ENCODE peak calls at places on chromosomes 6 and 20, in eight cellular contexts. F, G, O, H, T, R, P and Y are unnamed samples. For H3K4me1, the result is how much of the 10 kb centered on the place peaks cover.

GRCh38 chr20:51313275-51313898 is 229.1 kb downstream of the NFATC2 start:
- DNase-seq in F (peak), G (no peak), O (no peak), H (no peak), T (no peak), R (no peak), P (no peak), Y (no peak)

GRCh38 chr6:75418233-75418632 is 75.4 kb downstream of the FILIP1 start:
- DNase-seq in F (peak), G (no peak), O (no peak), H (peak), T (no peak), R (no peak), P (no peak), Y (no peak)

GRCh38 chr6:42963855-42964605 is 3.5 kb downstream of the GNMT start:
- DNase-seq in F (peak), G (peak), O (no peak), H (peak), T (no peak), R (no peak), P (no peak), Y (no peak)

GRCh38 chr6:28693751-28694443 is 168.2 kb downstream of the GPX5 start:
- DNase-seq in F (no peak), G (no peak), O (no peak), H (no peak), T (no peak), R (no peak), P (no peak), Y (no peak)

GRCh38 chr6:49333345-49334120 is 129.5 kb downstream of the MMUT start:
- DNase-seq in F (peak), G (no peak), O (no peak), H (no peak), T (no peak), R (no peak), P (no peak), Y (no peak)

GRCh38 chr20:835220-836045 is 1.9 kb downstream of the FAM110A start:
- DNase-seq in F (no peak), G (no peak), O (no peak), H (no peak), T (no peak), R (no peak), P (no peak), Y (no peak)

GRCh38 chr20:10560681-10561080 is 113.1 kb downstream of the JAG1 start:
- DNase-seq in F (peak), G (no peak), O (no peak), H (no peak), T (no peak), R (no peak), P (no peak), Y (no peak)

GRCh38 chr6:7907159-7907558 is 3.4 kb downstream of the TXNDC5 start:
- DNase-seq in F (no peak), G (no peak), O (no peak), H (no peak), T (no peak), R (no peak), P (no peak), Y (no peak)

GRCh38 chr6:4371207-4371921 is 236.0 kb upstream of the ECI2 start:
- DNase-seq in F (no peak), G (no peak), O (no peak), H (peak), T (no peak), R (no peak), P (no peak), Y (no peak)

GRCh38 chr6:1390071-1390804 is 862 bp downstream of the FOXF2 start:
- DNase-seq in F (no peak), G (no peak), O (no peak), H (peak), T (no peak), R (peak), P (no peak), Y (no peak)

GRCh38 chr20:25397827-25398226 is 7.2 kb upstream of the ABHD12 start:
- DNase-seq in F (peak), G (no peak), O (no peak), H (no peak), T (no peak), R (no peak), P (no peak), Y (no peak)

GRCh38 chr6:131976545-131977061 is 25.4 kb upstream of the CCN2 start:
- DNase-seq in F (peak), G (no peak), O (no peak), H (peak), T (no peak), R (no peak), P (no peak), Y (no peak)

GRCh38 chr6:134082191-134082590 is 29.8 kb upstream of the SLC2A12 start:
- DNase-seq in F (no peak), G (no peak), O (no peak), H (no peak), T (no peak), R (no peak), P (no peak), Y (no peak)

GRCh38 chr6:138690975-138691594 is 82.5 kb upstream of the CCDC28A start:
- DNase-seq in F (no peak), G (no peak), O (no peak), H (no peak), T (no peak), R (no peak), P (no peak), Y (no peak)

GRCh38 chr6:125519367-125519766 is 217.6 kb upstream of the HDDC2 start:
- DNase-seq in F (peak), G (no peak), O (no peak), H (no peak), T (no peak), R (no peak), P (no peak), Y (no peak)

GRCh38 chr20:8389381-8390368 is 257.6 kb downstream of the PLCB1 start:
- DNase-seq in F (peak), G (peak), O (no peak), H (peak), T (no peak), R (no peak), P (no peak), Y (no peak)

GRCh38 chr6:12865117-12865516 is 148.6 kb downstream of the PHACTR1 start:
- DNase-seq in F (no peak), G (no peak), O (no peak), H (no peak), T (no peak), R (no peak), P (no peak), Y (no peak)

GRCh38 chr6:87277123-87277522 is 45.3 kb upstream of the SMIM8 start:
- DNase-seq in F (peak), G (no peak), O (no peak), H (peak), T (no peak), R (no peak), P (no peak), Y (no peak)

GRCh38 chr20:44080646-44081267 is 106.2 kb downstream of the JPH2 start:
- DNase-seq in F (peak), G (peak), O (peak), H (peak), T (no peak), R (no peak), P (peak), Y (peak)

GRCh38 chr6:124073021-124073420 is 269.4 kb downstream of the NKAIN2 start:
- DNase-seq in F (no peak), G (no peak), O (no peak), H (no peak), T (no peak), R (no peak), P (no peak), Y (no peak)

GRCh38 chr6:167590193-167590592 is 236.5 kb upstream of the AFDN start:
- DNase-seq in F (no peak), G (no peak), O (no peak), H (no peak), T (no peak), R (no peak), P (no peak), Y (peak)

GRCh38 chr6:149461670-149462069 is 23.1 kb downstream of the ZC3H12D start:
- DNase-seq in F (no peak), G (no peak), O (no peak), H (no peak), T (no peak), R (no peak), P (no peak), Y (no peak)

GRCh38 chr6:149463781-149464180 is 21.0 kb downstream of the ZC3H12D start:
- DNase-seq in F (no peak), G (no peak), O (no peak), H (no peak), T (no peak), R (no peak), P (no peak), Y (no peak)

GRCh38 chr6:149468179-149468578 is 16.6 kb downstream of the ZC3H12D start:
- DNase-seq in F (no peak), G (no peak), O (no peak), H (no peak), T (no peak), R (no peak), P (no peak), Y (no peak)

GRCh38 chr6:149467265-149467664 is 17.5 kb downstream of the ZC3H12D start:
- DNase-seq in F (no peak), G (no peak), O (no peak), H (no peak), T (no peak), R (no peak), P (no peak), Y (no peak)

DNA sequence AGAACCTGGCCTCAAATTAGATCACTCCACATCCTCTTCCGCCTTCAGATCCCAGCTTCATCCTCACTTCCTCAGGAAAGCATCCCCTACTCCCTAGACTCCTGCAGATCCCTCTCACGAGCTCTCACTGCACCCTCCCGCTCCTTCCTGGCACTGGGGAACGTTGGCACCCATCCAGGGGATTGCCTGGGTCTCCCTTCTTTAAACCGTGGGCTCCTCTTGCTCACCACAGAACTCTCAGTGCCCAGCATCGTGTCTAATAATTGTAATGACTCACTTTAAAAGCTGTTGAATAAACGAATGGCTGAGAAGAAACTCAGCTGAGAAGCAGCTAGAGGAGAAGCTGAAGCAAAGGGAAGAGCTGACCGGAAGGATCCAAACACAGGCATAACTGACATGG is 20.4 kb downstream of the ZC3H12D start:
- DNase-seq in F (no peak), G (no peak), O (no peak), H (no peak), T (no peak), R (no peak), P (no peak), Y (no peak)
- H3K4me1 ChIP-seq in F (under half), G (under half), O (under half), H (under half), T (under half), R (under half), P (under half), Y (under half)

DNA sequence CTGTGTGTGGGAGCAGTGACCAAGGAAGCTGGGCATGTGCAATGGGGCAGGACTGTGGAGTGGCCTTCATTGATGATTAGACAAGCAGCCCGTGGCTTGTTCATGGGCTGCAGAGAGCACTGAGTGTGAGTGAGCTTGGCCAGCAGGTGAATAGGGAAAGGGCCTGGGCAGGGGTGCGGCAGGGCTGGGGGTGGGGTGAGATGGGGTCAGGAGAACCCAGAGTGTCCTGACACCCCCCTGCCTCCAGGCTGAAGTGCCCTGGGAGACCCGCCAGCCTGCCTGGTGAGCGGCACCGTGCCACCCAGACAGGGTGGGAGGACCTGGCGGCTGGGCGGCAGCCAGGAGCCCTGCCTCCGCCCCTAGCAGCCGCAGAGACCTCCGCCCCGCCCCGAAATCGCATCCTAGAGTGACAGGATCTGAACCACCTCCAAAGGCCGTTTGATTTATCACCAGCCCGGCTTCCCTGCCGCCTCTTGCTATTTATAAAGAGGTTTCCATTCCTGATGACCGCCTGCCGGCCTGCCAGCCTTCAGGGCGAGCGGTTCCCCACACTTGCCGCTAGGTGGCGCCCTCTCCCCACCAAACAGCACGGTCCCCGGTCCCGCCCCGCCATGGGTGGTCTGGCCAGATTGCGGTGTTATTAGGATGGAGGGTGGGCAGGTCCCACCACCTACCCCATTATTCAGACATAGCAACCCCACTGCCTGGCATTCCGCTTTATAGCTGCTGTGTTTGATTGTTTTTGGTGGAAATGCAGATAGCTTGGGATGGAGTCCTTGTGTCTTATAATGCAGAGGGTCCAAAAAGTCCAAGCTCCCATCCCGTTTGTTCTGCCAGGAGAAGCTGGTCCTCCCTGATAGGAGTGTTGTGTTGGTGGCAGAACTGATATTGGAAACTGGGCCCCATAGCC is 3.5 kb downstream of the MYLK2 start:
- DNase-seq in F (peak), G (peak), O (peak), H (peak), T (peak), R (peak), P (peak), Y (no peak)
- H3K27ac ChIP-seq in F (no peak), G (no peak), O (no peak), H (no peak), T (peak), R (no peak), P (no peak), Y (no peak)

GRCh38 chr6:52061481-52061880 is 25.9 kb downstream of the PKHD1 start:
- DNase-seq in F (no peak), G (no peak), O (no peak), H (no peak), T (no peak), R (no peak), P (no peak), Y (no peak)

GRCh38 chr6:52065621-52066020 is 21.8 kb downstream of the PKHD1 start:
- DNase-seq in F (peak), G (no peak), O (no peak), H (no peak), T (no peak), R (no peak), P (no peak), Y (no peak)

GRCh38 chr6:52059821-52060220 is 27.6 kb downstream of the PKHD1 start:
- DNase-seq in F (peak), G (no peak), O (no peak), H (no peak), T (no peak), R (no peak), P (no peak), Y (peak)

GRCh38 chr6:52063584-52064400 is 23.6 kb downstream of the PKHD1 start:
- DNase-seq in F (peak), G (peak), O (no peak), H (peak), T (no peak), R (no peak), P (no peak), Y (no peak)
- H3K4me1 ChIP-seq in F (under half), G (under half), O (under half), H (under half), T (under half), R (under half), P (under half), Y (under half)

GRCh38 chr6:53322188-53323029 is 26.3 kb downstream of the ELOVL5 start:
- DNase-seq in F (no peak), G (no peak), O (no peak), H (no peak), T (no peak), R (no peak), P (no peak), Y (no peak)

GRCh38 chr6:53326372-53327016 is 22.3 kb downstream of the ELOVL5 start:
- DNase-seq in F (peak), G (no peak), O (peak), H (peak), T (peak), R (no peak), P (no peak), Y (no peak)

GRCh38 chr6:53327017-53327395 is 21.7 kb downstream of the ELOVL5 start:
- DNase-seq in F (peak), G (no peak), O (no peak), H (no peak), T (no peak), R (no peak), P (no peak), Y (no peak)

GRCh38 chr6:53328375-53328774 is 20.4 kb downstream of the ELOVL5 start:
- DNase-seq in F (no peak), G (no peak), O (no peak), H (no peak), T (no peak), R (no peak), P (no peak), Y (no peak)

DNA sequence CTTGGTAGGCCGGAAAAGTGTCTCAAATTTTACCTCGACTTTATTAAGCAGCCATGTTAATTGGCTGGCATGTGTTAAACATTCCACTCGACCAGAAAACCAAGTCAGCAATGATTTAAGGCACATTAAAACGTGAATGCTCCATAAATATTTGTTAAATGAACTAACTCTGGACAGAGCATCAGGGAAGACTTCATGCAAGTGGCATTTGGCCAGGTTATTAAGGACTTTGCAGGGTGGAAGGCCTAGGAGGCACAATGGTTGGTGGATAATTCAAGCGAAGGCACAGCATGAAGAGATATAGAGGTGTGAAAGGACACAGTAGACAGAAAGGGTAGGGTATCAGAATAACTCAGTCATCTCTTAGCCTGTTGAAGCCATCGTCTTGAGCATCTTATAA is 23.0 kb downstream of the ELOVL5 start:
- DNase-seq in F (no peak), G (no peak), O (no peak), H (no peak), T (no peak), R (no peak), P (no peak), Y (no peak)
- H3K27ac ChIP-seq in F (peak), G (no peak), O (no peak), H (no peak), T (peak), R (no peak), P (no peak), Y (peak)

GRCh38 chr6:41727705-41728072 is 7.7 kb downstream of the TFEB start:
- DNase-seq in F (no peak), G (no peak), O (no peak), H (no peak), T (no peak), R (no peak), P (no peak), Y (no peak)
- H3K4me1 ChIP-seq in F (under half), G (under half), O (under half), H (under half), T (under half), R (half or more), P (under half), Y (half or more)

DNA sequence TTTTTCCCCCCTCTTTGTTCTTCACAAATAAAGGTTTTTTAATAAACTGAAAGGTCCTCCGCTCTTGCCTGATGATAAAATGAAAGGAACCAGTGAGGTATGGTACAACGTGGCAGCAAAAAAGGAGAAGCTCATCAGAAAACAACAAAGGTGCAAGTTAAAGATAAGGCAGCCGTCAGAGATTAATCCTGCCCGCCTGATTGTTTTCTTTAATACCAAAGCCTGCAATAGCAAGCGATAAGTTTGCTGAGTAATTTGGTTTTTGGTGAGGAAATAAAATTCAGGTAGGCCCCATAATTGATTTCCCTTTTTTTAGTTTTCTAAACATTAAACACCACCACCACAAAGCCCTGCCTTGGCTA is 177.9 kb downstream of the MBOAT1 start:
- DNase-seq in F (no peak), G (no peak), O (no peak), H (no peak), T (no peak), R (no peak), P (no peak), Y (no peak)
- H3K27ac ChIP-seq in F (no peak), G (no peak), O (no peak), H (peak), T (no peak), R (no peak), P (no peak), Y (no peak)

GRCh38 chr20:13207016-13207415 is 14.1 kb upstream of the ISM1 start:
- DNase-seq in F (no peak), G (no peak), O (no peak), H (no peak), T (no peak), R (no peak), P (no peak), Y (no peak)

GRCh38 chr20:13202553-13202952 is 18.5 kb upstream of the ISM1 start:
- DNase-seq in F (no peak), G (no peak), O (no peak), H (no peak), T (no peak), R (no peak), P (no peak), Y (no peak)

GRCh38 chr20:13205402-13205801 is 15.7 kb upstream of the ISM1 start:
- DNase-seq in F (no peak), G (no peak), O (no peak), H (no peak), T (no peak), R (no peak), P (no peak), Y (no peak)

GRCh38 chr20:13200767-13201500 is 20.1 kb upstream of the ISM1 start:
- DNase-seq in F (no peak), G (no peak), O (no peak), H (no peak), T (no peak), R (no peak), P (no peak), Y (no peak)

GRCh38 chr20:13205848-13206434 is 15.1 kb upstream of the ISM1 start:
- DNase-seq in F (peak), G (no peak), O (no peak), H (no peak), T (no peak), R (no peak), P (no peak), Y (no peak)
- H3K4me1 ChIP-seq in F (under half), G (under half), O (under half), H (under half), T (under half), R (under half), P (under half), Y (under half)

DNA sequence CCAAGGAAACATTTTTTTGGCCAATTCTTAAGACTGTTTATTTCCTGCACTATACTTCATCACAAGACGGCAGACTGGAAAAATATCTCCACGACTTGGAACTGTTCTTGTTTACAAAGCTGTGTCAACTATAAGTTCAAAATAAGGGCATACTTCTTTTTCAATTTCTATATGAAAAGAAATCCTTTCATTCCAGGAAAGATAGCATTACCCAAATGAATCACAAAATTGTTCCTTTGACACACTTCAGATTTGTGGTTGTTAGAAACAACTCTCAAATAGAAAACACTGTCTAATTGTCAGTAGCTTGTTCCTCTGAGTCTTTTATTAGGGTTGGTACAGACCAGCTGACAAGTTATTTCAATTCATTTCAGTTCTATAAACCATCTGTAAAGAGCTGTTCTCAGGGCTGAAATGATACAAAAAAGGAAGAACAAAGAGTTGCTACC is 212.9 kb upstream of the PRDM1 start:
- DNase-seq in F (peak), G (no peak), O (no peak), H (no peak), T (no peak), R (no peak), P (no peak), Y (no peak)
- H3K27ac ChIP-seq in F (no peak), G (no peak), O (no peak), H (no peak), T (no peak), R (no peak), P (peak), Y (no peak)

GRCh38 chr20:63734111-63734945 is 2.1 kb upstream of the LIME1 start:
- DNase-seq in F (no peak), G (no peak), O (no peak), H (no peak), T (peak), R (no peak), P (no peak), Y (no peak)
- H3K4me1 ChIP-seq in F (under half), G (under half), O (under half), H (under half), T (under half), R (under half), P (under half), Y (under half)

GRCh38 chr6:15475261-15475660 is 187.6 kb downstream of the DTNBP1 start:
- DNase-seq in F (no peak), G (no peak), O (no peak), H (no peak), T (no peak), R (no peak), P (no peak), Y (no peak)
- H3K27ac ChIP-seq in F (no peak), G (no peak), O (no peak), H (no peak), T (no peak), R (no peak), P (no peak), Y (no peak)